ENCODE peak calls at places on chromosome 14, in four cellular contexts. L, F, U and R are unnamed samples.

GRCh38 chr14:26729851-26730250 is 132.0 kb upstream of the NOVA1 start:
- DNase-seq in L (no peak), F (no peak), U (no peak), R (no peak)

GRCh38 chr14:80955434-80955939 is at the start of gene TSHR:
- DNase-seq in L (no peak), F (no peak), U (peak), R (no peak)

GRCh38 chr14:61877050-61877390 is 114.8 kb downstream of the SNAPC1 start:
- DNase-seq in L (no peak), F (no peak), U (no peak), R (no peak)

GRCh38 chr14:39055786-39056474 is 47.1 kb downstream of the SEC23A start:
- DNase-seq in L (no peak), F (no peak), U (no peak), R (no peak)

GRCh38 chr14:47278233-47278842 is 397.1 kb downstream of the MDGA2 start:
- DNase-seq in L (peak), F (no peak), U (peak), R (no peak)

GRCh38 chr14:69291396-69291795 is 31.4 kb downstream of the GALNT16 start:
- DNase-seq in L (no peak), F (no peak), U (no peak), R (no peak)

GRCh38 chr14:100438678-100439592 is 115.8 kb downstream of the SLC25A47 start:
- DNase-seq in L (peak), F (no peak), U (peak), R (peak)

GRCh38 chr14:100703574-100704220 is 23.0 kb upstream of the DLK1 start:
- DNase-seq in L (no peak), F (no peak), U (no peak), R (no peak)

GRCh38 chr14:28382460-28383220 is 383.9 kb upstream of the FOXG1 start:
- DNase-seq in L (no peak), F (no peak), U (no peak), R (no peak)

GRCh38 chr14:73358187-73358586 is 100.2 kb downstream of the NUMB start:
- DNase-seq in L (no peak), F (no peak), U (no peak), R (no peak)

GRCh38 chr14:71362282-71362681 is 455.0 kb downstream of the PCNX1 start:
- DNase-seq in L (no peak), F (no peak), U (no peak), R (no peak)

GRCh38 chr14:70920608-70921007 is 13.3 kb downstream of the PCNX1 start:
- DNase-seq in L (no peak), F (no peak), U (no peak), R (no peak)

GRCh38 chr14:44846232-44846824 is 115.4 kb downstream of the KLHL28 start:
- DNase-seq in L (no peak), F (peak), U (peak), R (no peak)

GRCh38 chr14:61766136-61766535 is 3.9 kb downstream of the SNAPC1 start:
- DNase-seq in L (no peak), F (no peak), U (no peak), R (no peak)

GRCh38 chr14:95043314-95043713 is 114.0 kb downstream of the DICER1 start:
- DNase-seq in L (peak), F (no peak), U (no peak), R (no peak)

GRCh38 chr14:74913986-74914573 is 9.0 kb downstream of the RPS6KL1 start:
- DNase-seq in L (peak), F (no peak), U (peak), R (peak)

GRCh38 chr14:104150201-104151027 is 12.0 kb downstream of the KIF26A start:
- DNase-seq in L (no peak), F (no peak), U (no peak), R (no peak)

GRCh38 chr14:99425272-99425681 is 55.4 kb downstream of the SETD3 start:
- DNase-seq in L (peak), F (no peak), U (no peak), R (no peak)